ENCODE peak calls at places on chromosomes 4 and X, in eight cellular contexts. A is adrenal gland, J is HCT116, G is endothelial cell of umbilical vein, C is suprapubic skin, D is upper lobe of left lung, U is ovary, S is erythroblast. R is an unnamed sample.

GRCh38 chrX:74426615-74427014 is 5.3 kb downstream of the SLC16A2 start:
- DNase-seq in S (no peak), U (no peak), D (no peak), C (no peak), G (no peak), A (no peak), J (no peak), R (no peak)

GRCh38 chr4:41360214-41360910 is 103.6 kb downstream of the UCHL1 start:
- DNase-seq in S (no peak), U (peak; percentile 55), C (no peak), G (peak; percentile 70), A (peak; percentile 72), J (no peak), D (peak; percentile 70), R (peak; percentile 40)

GRCh38 chr4:127140306-127140705 is 492.5 kb upstream of the INTU start:
- DNase-seq in D (no peak), C (no peak), A (no peak), S (no peak), U (no peak), G (no peak), J (no peak), R (no peak)

GRCh38 chrX:12162420-12162819 is 24.1 kb downstream of the FRMPD4 start:
- DNase-seq in S (no peak), G (no peak), J (no peak), U (no peak), C (no peak), D (no peak), A (no peak), R (no peak)

GRCh38 chr4:19455196-19455595 is 796.5 kb upstream of the SLIT2 start:
- DNase-seq in C (no peak), J (peak; percentile 45), S (no peak), G (no peak), U (no peak), A (no peak), D (no peak), R (no peak)

GRCh38 chr4:38591617-38592337 is 72.2 kb upstream of the KLF3 start:
- DNase-seq in C (no peak), D (no peak), A (no peak), S (no peak), G (no peak), U (no peak), J (no peak), R (no peak)

GRCh38 chr4:1504786-1505500 is 98.7 kb upstream of the NKX1-1 start:
- DNase-seq in G (no peak), S (no peak), A (no peak), D (peak; percentile 12), U (no peak), C (no peak), J (no peak), R (no peak)

GRCh38 chr4:158998624-158999023 is 104.3 kb upstream of the RAPGEF2 start:
- DNase-seq in G (no peak), S (no peak), C (no peak), A (no peak), U (no peak), J (peak; percentile 21), D (no peak), R (no peak)

GRCh38 chrX:55342533-55343501 is 78.1 kb upstream of the PAGE3 start:
- DNase-seq in A (peak; percentile 56), D (no peak), U (no peak), J (no peak), G (peak; percentile 41), S (peak; percentile 31), C (no peak), R (peak; percentile 4)

GRCh38 chr4:646460-646859 is 21.1 kb downstream of the PDE6B start:
- DNase-seq in G (no peak), J (no peak), U (no peak), S (no peak), C (no peak), A (no peak), D (no peak), R (no peak)

GRCh38 chr4:61442936-61443335 is 242.8 kb downstream of the ADGRL3 start:
- DNase-seq in D (no peak), G (no peak), A (no peak), S (no peak), J (no peak), U (no peak), C (no peak), R (no peak)

GRCh38 chr4:101288365-101289145 is 58.8 kb downstream of the PPP3CA start:
- DNase-seq in G (peak; percentile 49), D (no peak), U (no peak), A (no peak), S (peak; percentile 36), C (no peak), J (no peak), R (no peak)

GRCh38 chr4:10734697-10735096 is 50.1 kb upstream of the CLNK start:
- DNase-seq in A (no peak), G (no peak), U (no peak), J (no peak), S (no peak), D (no peak), C (no peak), R (no peak)

GRCh38 chr4:2588259-2588658 is 51.8 kb downstream of the FAM193A start:
- DNase-seq in C (no peak), A (no peak), S (no peak), G (no peak), J (no peak), D (no peak), U (no peak), R (no peak)

GRCh38 chrX:11103006-11103405 is 8.1 kb upstream of the HCCS start:
- DNase-seq in G (no peak), S (no peak), A (no peak), C (no peak), D (no peak), J (no peak), U (no peak), R (no peak)

GRCh38 chrX:100864967-100865366 is 9.2 kb downstream of the NOX1 start:
- DNase-seq in A (no peak), S (no peak), U (no peak), G (peak; percentile 69), C (no peak), J (no peak), D (no peak), R (peak; percentile 13)

GRCh38 chr4:25694466-25694865 is 38.8 kb downstream of the SLC34A2 start:
- DNase-seq in A (no peak), J (no peak), S (no peak), G (no peak), U (no peak), D (no peak), C (no peak), R (peak; percentile 4)

GRCh38 chr4:135354876-135355275 is 1153.3 kb upstream of the PABPC4L start:
- DNase-seq in J (no peak), S (no peak), G (no peak), C (no peak), A (no peak), D (no peak), U (no peak), R (no peak)

GRCh38 chr4:151417766-151418376 is 8.9 kb downstream of the FHIP1A start:
- DNase-seq in U (no peak), D (no peak), S (no peak), J (no peak), G (no peak), C (no peak), A (no peak), R (no peak)

GRCh38 chr4:122046255-122046654 is 94.4 kb upstream of the TRPC3 start:
- DNase-seq in S (no peak), G (no peak), U (no peak), C (no peak), D (no peak), J (no peak), A (no peak), R (no peak)

GRCh38 chrX:13827693-13828092 is 10.8 kb upstream of the GPM6B start:
- DNase-seq in D (no peak), C (no peak), G (no peak), U (no peak), A (no peak), S (no peak), J (no peak), R (no peak)

GRCh38 chr4:44869222-44869882 is 143.0 kb upstream of the GNPDA2 start:
- DNase-seq in C (no peak), D (no peak), S (no peak), J (no peak), U (no peak), G (no peak), A (no peak), R (no peak)
- TF ChIP-seq POLR2A in C (no peak), D (no peak), S (no peak), J (no peak), U (no peak), G (no peak), A (no peak), R (no peak)

GRCh38 chr4:118975487-118976192 is 87.0 kb downstream of the SYNPO2 start:
- DNase-seq in A (no peak), C (no peak), J (no peak), G (no peak), U (no peak), S (no peak), D (no peak), R (no peak)
- TF ChIP-seq POLR2A in A (no peak), C (no peak), J (no peak), G (no peak), U (no peak), S (no peak), D (no peak), R (no peak)

DNA sequence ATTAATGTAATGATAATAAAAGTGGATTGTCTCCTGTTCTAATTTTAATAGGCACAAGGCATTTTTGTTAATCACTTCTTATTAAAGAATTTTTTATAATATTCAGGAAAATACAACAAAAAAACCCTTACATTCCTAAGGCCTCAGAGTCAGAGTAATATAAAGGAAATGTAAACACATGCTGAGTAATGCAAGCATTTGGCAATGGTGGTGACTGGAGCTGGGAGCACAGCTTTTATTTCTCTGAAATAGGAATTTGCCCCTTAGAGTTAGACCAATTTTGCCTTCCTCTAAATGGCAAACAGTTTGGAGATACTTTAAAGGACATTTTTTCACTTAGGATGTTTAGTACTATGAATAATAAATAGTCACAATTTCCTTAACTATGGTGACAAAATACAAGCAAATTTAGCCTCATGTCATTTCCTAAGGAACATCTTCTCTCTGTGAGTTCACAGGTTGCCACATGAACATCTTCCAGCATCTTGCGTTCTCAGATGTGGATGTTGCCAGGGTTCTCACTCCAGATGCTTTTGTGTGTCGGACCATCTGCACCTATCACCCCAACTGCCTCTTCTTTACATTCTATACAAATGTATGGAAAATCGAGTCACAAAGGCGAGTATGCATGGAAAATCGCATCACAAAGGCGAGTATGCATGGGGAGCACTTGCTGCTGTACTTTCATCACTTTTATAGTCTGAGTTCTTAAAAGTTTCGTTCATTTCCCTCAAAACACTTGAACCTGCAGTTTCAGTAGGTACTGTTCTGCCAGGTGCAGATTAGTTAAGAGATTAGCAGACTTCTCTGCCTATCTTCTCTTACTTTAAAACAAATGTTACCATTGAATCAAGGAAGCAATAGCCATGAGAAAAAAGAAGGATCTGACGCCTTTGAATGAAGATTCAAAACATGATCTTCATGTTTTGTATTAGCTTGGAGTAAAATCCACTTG is 15.9 kb upstream of the F11 start:
- DNase-seq in A (no peak), G (no peak), D (no peak), U (no peak), C (no peak), S (no peak), J (no peak), R (no peak)
- TF ChIP-seq POLR2A in A (no peak), G (no peak), D (no peak), U (no peak), C (no peak), S (no peak), J (no peak), R (no peak)

GRCh38 chrX:2928583-2929434 is at the start of gene ARSD:
- DNase-seq in S (no peak), A (peak; percentile 86), J (peak; percentile 55), U (peak; percentile 89), C (peak; percentile 92), D (peak; percentile 97), G (peak; percentile 79), R (peak; percentile 49)
- TF ChIP-seq POLR2A in S (no peak), A (peak; percentile 90), J (no peak), U (peak; percentile 77), C (peak; percentile 79), D (peak; percentile 91), G (peak; percentile 74), R (peak; percentile 70)

GRCh38 chr4:36041340-36041739 is 203.0 kb downstream of the ARAP2 start:
- DNase-seq in U (no peak), A (no peak), G (no peak), D (no peak), C (no peak), S (no peak), J (no peak), R (no peak)
- TF ChIP-seq POLR2A in U (no peak), A (no peak), G (no peak), D (no peak), C (no peak), S (no peak), J (no peak), R (no peak)